ENCODE peak calls at places on chromosomes 16 and 17, in ten cellular contexts. C is right cardiac atrium; V is cardiac muscle cell; L is GM23338; M is A549; D is hepatocyte; H is CD8-positive, alpha-beta T cell; K is body of pancreas; G is breast epithelium; P is stomach. T is an unnamed sample.

GRCh38 chr17:49021095-49021767 is 24.0 kb downstream of the IGF2BP1 start:
- DNase-seq in D (no peak), K (no peak), P (no peak), G (no peak), V (peak), L (peak), H (no peak), C (no peak), M (no peak), T (no peak)

GRCh38 chr16:57810197-57811024 is 8.1 kb upstream of the KIFC3 start:
- DNase-seq in P (peak), M (peak), C (peak), L (peak), D (peak), G (peak), K (peak), H (peak), V (peak), T (peak)

GRCh38 chr17:55769625-55770000 is 18.8 kb downstream of the PCTP start:
- DNase-seq in L (no peak), C (no peak), P (no peak), G (no peak), K (no peak), H (no peak), M (no peak), D (peak), V (peak), T (no peak)

GRCh38 chr17:67637901-67638641 is 79.7 kb upstream of the NOL11 start:
- DNase-seq in G (peak), H (no peak), V (no peak), C (no peak), P (peak), D (no peak), K (peak), M (no peak), L (peak), T (peak)

GRCh38 chr17:38605852-38606645 is at the start of gene SRCIN1:
- DNase-seq in D (peak), L (peak), K (peak), G (peak), P (peak), C (peak), H (peak), M (peak), V (peak), T (peak)

GRCh38 chr17:47935961-47936360 is 5.4 kb upstream of the PNPO start:
- DNase-seq in H (no peak), L (no peak), K (no peak), D (no peak), M (peak), P (no peak), V (peak), C (no peak), G (no peak), T (peak)

GRCh38 chr16:87723224-87723619 is 42.6 kb downstream of the KLHDC4 start:
- DNase-seq in K (no peak), G (no peak), P (peak), C (peak), M (no peak), V (peak), H (no peak), D (peak), L (no peak), T (peak)

GRCh38 chr17:64202683-64203430 is 60.2 kb downstream of the TEX2 start:
- DNase-seq in G (no peak), D (no peak), M (no peak), K (no peak), L (no peak), V (peak), H (no peak), P (no peak), C (no peak), T (peak)

GRCh38 chr17:41956522-41956921 is 10.1 kb upstream of the CNP start:
- DNase-seq in G (no peak), C (peak), D (no peak), K (no peak), L (no peak), H (no peak), V (no peak), M (no peak), P (no peak), T (no peak)

GRCh38 chr17:70661342-70662222 is 492.2 kb downstream of the KCNJ2 start:
- DNase-seq in D (peak), K (no peak), C (no peak), M (peak), P (no peak), L (no peak), V (peak), H (no peak), G (no peak), T (peak)

GRCh38 chr17:78128616-78129384 is at the start of gene TMC6:
- DNase-seq in G (peak), K (peak), V (no peak), P (peak), D (peak), M (peak), C (peak), L (peak), H (peak), T (peak)

GRCh38 chr17:45093444-45094110 is 32.5 kb downstream of the NMT1 start:
- DNase-seq in G (peak), L (no peak), V (peak), P (no peak), K (no peak), D (no peak), M (no peak), C (no peak), H (no peak), T (no peak)

GRCh38 chr16:69483611-69484010 is 59.2 kb downstream of the CYB5B start:
- DNase-seq in V (no peak), M (no peak), D (no peak), G (no peak), K (no peak), H (no peak), P (no peak), L (no peak), C (no peak), T (no peak)

GRCh38 chr16:74608944-74609343 is 2.0 kb upstream of the GLG1 start:
- DNase-seq in K (no peak), V (no peak), C (no peak), D (no peak), M (no peak), P (no peak), L (no peak), G (no peak), H (peak), T (no peak)

GRCh38 chr17:38724337-38724988 is 5.7 kb upstream of the CISD3 start:
- DNase-seq in D (no peak), H (no peak), C (peak), V (no peak), L (no peak), P (peak), M (no peak), G (no peak), K (no peak), T (no peak)

GRCh38 chr16:75039941-75040340 is 41.1 kb downstream of the ZNRF1 start:
- DNase-seq in L (no peak), V (no peak), C (no peak), P (no peak), D (no peak), H (no peak), K (no peak), G (no peak), M (no peak), T (no peak)

GRCh38 chr16:68779891-68780290 is 42.8 kb downstream of the CDH1 start:
- DNase-seq in M (no peak), D (no peak), V (no peak), C (no peak), G (no peak), L (no peak), K (peak), P (peak), H (no peak), T (no peak)

GRCh38 chr17:57424273-57424672 is 167.9 kb downstream of the MSI2 start:
- DNase-seq in C (no peak), P (no peak), V (no peak), D (no peak), L (no peak), H (no peak), G (no peak), K (no peak), M (no peak), T (no peak)

GRCh38 chr16:89315791-89316581 is 98.5 kb downstream of the ZNF778 start:
- DNase-seq in D (no peak), P (peak), L (no peak), G (no peak), V (peak), H (peak), C (peak), M (no peak), K (no peak), T (peak)

DNA sequence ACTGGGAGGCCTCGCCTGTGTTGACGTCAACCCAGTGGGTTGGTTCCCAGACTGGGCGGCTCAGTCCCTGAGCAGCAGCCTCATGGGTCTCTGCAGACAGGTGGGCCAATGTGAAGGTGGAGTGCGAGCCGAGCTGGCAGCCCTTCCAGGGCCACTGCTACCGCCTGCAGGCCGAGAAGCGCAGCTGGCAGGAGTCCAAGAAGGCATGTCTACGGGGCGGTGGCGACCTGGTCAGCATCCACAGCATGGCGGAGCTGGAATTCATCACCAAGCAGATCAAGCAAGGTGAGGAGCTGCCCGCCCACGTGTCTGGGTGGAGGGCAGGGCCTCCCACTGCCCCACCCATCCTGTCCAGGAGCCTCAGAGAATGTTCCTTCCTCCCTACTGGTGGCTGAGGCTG is 44.1 kb downstream of the MRC2 start:
- DNase-seq in V (no peak), C (no peak), H (no peak), P (peak), M (no peak), K (no peak), D (no peak), G (peak), L (no peak), T (peak)
- H3K27ac ChIP-seq in V (no peak), C (no peak), H (no peak), P (no peak), M (no peak), K (no peak), D (no peak), G (peak), L (no peak), T (no peak)

GRCh38 chr17:80287806-80288579 is 27.3 kb downstream of the RNF213 start:
- DNase-seq in L (no peak), D (no peak), G (no peak), C (peak), P (no peak), V (no peak), H (no peak), K (no peak), M (no peak), T (no peak)
- H3K27ac ChIP-seq in L (no peak), D (no peak), G (peak), C (no peak), P (no peak), V (no peak), H (no peak), K (no peak), M (peak), T (peak)

GRCh38 chr17:82053130-82053529 is 1.4 kb downstream of the GPS1 start:
- DNase-seq in P (no peak), D (no peak), M (no peak), H (no peak), K (no peak), L (no peak), C (peak), V (no peak), G (no peak), T (no peak)
- H3K27ac ChIP-seq in P (no peak), D (no peak), M (peak), H (no peak), K (no peak), L (no peak), C (no peak), V (no peak), G (no peak), T (no peak)

GRCh38 chr16:984736-985135 is 3.2 kb downstream of the SOX8 start:
- DNase-seq in H (no peak), C (peak), K (no peak), P (no peak), V (no peak), D (no peak), M (no peak), L (no peak), G (no peak), T (no peak)
- H3K27ac ChIP-seq in H (no peak), C (no peak), K (no peak), P (no peak), V (no peak), D (no peak), M (no peak), L (no peak), G (no peak), T (no peak)

DNA sequence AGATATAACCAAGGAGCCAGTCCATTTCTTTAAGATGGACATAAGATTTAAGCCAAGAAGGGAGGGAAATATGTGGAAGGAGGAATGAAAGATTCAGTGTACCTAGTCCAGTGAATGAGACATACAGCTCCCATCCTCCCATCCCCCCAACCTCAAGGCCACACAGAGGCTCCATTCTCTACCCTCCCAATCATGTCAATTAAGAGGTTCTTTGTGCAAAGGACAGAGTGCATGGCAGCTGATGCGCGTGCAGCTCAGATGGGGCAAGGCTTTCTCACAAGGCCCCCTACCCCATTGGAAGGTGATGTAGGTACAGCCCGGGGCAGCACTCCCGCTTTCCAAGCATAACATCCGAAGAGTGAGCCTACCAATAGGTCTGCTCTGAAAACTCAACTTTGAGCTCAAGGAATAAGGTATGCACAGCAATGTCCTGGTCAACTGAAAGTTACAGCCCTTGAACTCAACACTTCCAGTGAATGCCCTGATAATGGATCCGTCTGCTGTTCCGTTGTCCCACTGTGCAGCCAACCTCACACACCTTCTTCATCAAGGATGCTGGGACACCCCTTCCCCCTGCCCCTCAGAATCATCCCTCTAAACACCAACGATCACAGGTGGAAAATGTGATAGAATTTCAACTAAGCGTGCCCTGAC is 458.1 kb downstream of the SOX9 start:
- DNase-seq in C (no peak), M (no peak), V (no peak), P (no peak), D (no peak), K (no peak), L (no peak), G (no peak), H (no peak), T (no peak)
- H3K27ac ChIP-seq in C (no peak), M (no peak), V (no peak), P (no peak), D (no peak), K (no peak), L (no peak), G (no peak), H (no peak), T (no peak)

GRCh38 chr16:30984669-30985400 is at the start of gene HSD3B7:
- DNase-seq in C (peak), G (peak), D (peak), K (peak), M (peak), P (peak), V (peak), L (peak), H (peak), T (peak)

GRCh38 chr16:30985401-30986128 is 558 bp downstream of the HSD3B7 start:
- DNase-seq in H (no peak), D (peak), P (peak), L (peak), K (peak), V (no peak), M (peak), G (peak), C (peak), T (peak)

GRCh38 chr16:30983289-30983889 is 1.6 kb upstream of the HSD3B7 start:
- DNase-seq in D (no peak), L (no peak), V (no peak), G (no peak), M (no peak), P (no peak), H (no peak), C (no peak), K (no peak), T (no peak)

GRCh38 chr16:30982548-30983288 is 2.3 kb upstream of the HSD3B7 start:
- DNase-seq in L (no peak), V (no peak), M (no peak), P (no peak), H (no peak), K (no peak), C (no peak), G (no peak), D (no peak), T (no peak)

GRCh38 chr16:30983898-30984610 is 953 bp upstream of the HSD3B7 start:
- DNase-seq in M (no peak), D (no peak), V (no peak), H (no peak), L (no peak), P (no peak), C (no peak), K (no peak), G (no peak), T (no peak)
- H3K27ac ChIP-seq in M (no peak), D (no peak), V (no peak), H (no peak), L (peak), P (no peak), C (no peak), K (peak), G (peak), T (no peak)

DNA sequence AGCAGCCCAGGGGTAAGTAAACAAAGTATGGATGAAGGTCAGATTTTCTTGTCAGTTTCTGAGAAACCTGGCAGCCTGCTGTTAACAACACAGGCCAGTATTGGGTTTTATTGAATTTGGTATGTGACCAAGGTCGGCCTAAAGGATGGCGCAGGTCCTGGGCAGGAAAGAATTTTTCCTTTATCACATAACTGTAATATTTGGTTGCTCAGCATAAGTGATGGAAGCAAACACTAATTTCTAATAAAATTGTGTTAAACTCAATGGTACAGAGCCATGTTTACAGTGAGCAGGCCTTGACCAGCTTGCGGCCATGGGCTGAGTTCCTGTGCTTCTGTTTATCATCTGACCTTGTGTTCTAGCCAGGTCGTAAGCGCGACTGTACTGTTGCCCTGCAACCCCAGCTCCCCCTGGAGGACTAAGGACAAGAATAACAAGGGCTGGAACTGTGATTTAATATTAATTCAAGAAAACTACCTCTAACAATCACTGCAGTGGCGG is 10.5 kb downstream of the POLDIP2 start:
- DNase-seq in P (peak), H (no peak), V (no peak), K (peak), C (no peak), D (peak), L (peak), G (no peak), M (no peak), T (peak)
- H3K27ac ChIP-seq in P (peak), H (no peak), V (peak), K (peak), C (no peak), D (peak), L (no peak), G (peak), M (no peak), T (no peak)

DNA sequence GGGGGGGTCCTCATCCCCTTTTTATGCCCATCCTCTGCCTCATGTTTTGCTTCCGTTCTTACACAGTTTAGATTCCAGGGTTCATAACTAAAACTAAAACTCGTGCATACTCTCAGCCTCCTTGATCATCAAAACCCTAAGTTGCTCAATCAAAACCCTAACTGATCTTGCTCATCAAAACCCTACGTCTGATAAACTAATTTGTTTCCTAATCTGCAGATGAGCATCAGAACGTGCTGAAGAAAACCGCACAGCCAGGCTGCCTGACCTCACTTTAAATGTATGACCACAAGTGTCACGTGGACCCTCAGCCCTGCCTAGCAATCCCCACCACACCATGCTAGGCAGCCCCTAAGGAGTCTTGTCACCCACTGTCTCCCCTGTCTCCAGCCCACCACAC is 290.0 kb upstream of the ZFHX3 start:
- DNase-seq in K (no peak), P (no peak), V (no peak), G (no peak), H (no peak), M (no peak), L (no peak), C (no peak), D (no peak), T (no peak)
- H3K27ac ChIP-seq in K (no peak), P (no peak), V (no peak), G (no peak), H (no peak), M (no peak), L (no peak), C (no peak), D (no peak), T (no peak)

GRCh38 chr17:66191607-66192377 is at the start of gene CEP112:
- DNase-seq in L (peak), K (peak), C (peak), V (peak), M (peak), P (peak), D (peak), G (peak), H (peak), T (peak)
- H3K27ac ChIP-seq in L (no peak), K (peak), C (peak), V (peak), M (peak), P (peak), D (peak), G (peak), H (peak), T (no peak)

GRCh38 chr16:31201511-31202401 is 804 bp downstream of the PYCARD start:
- DNase-seq in C (peak), K (peak), P (peak), D (peak), V (no peak), G (no peak), L (peak), H (peak), M (no peak), T (peak)
- H3K27ac ChIP-seq in C (no peak), K (peak), P (peak), D (no peak), V (no peak), G (peak), L (peak), H (peak), M (peak), T (peak)

T was measured in small intestine.